ENCODE peak calls at places on chromosomes 2 and 18, in nine cellular contexts. X is hepatocyte, C is left lung, V is tibial nerve, N is IMR-90, F is heart left ventricle, Q is spleen, K is PC-3, P is tibial artery. I is an unnamed sample. For H3K36me3, the result is how much of the 10 kb centered on the place peaks cover.

GRCh38 chr2:95008311-95008710 is 17.2 kb upstream of the MAL start:
- DNase-seq in K (no peak), C (no peak), N (no peak), F (no peak), X (no peak), Q (peak), P (no peak), V (no peak), I (no peak)

GRCh38 chr2:119384971-119385370 is 18.2 kb downstream of the DBI start:
- DNase-seq in N (no peak), P (no peak), F (no peak), K (no peak), V (no peak), X (no peak), Q (no peak), C (no peak), I (no peak)

GRCh38 chr2:108701208-108701607 is 18.1 kb upstream of the RANBP2 start:
- DNase-seq in Q (no peak), P (no peak), X (no peak), F (no peak), K (no peak), V (no peak), C (no peak), N (no peak), I (peak)

GRCh38 chr2:1787799-1788477 is 43.6 kb upstream of the PXDN start:
- DNase-seq in V (no peak), Q (no peak), P (peak), C (no peak), K (no peak), F (no peak), N (no peak), X (no peak), I (no peak)

GRCh38 chr2:7430869-7431641 is 513.8 kb downstream of the RNF144A start:
- DNase-seq in X (peak), C (peak), N (no peak), F (peak), P (peak), K (peak), V (peak), Q (peak), I (no peak)

GRCh38 chr2:108909275-108909823 is 79.7 kb downstream of the EDAR start:
- DNase-seq in Q (peak), V (no peak), N (no peak), X (no peak), F (no peak), K (no peak), P (no peak), C (no peak), I (no peak)

GRCh38 chr2:105873281-105873680 is 128.6 kb downstream of the NCK2 start:
- DNase-seq in X (no peak), F (no peak), C (no peak), N (no peak), V (no peak), K (no peak), P (no peak), Q (no peak), I (no peak)

GRCh38 chr2:218366621-218367414 is 10.2 kb downstream of the CATIP start:
- DNase-seq in C (no peak), K (no peak), N (no peak), X (no peak), V (no peak), F (no peak), P (no peak), Q (no peak), I (no peak)

GRCh38 chr2:43212931-43213330 is 13.5 kb downstream of the ZFP36L2 start:
- DNase-seq in X (no peak), C (peak), K (no peak), P (peak), N (no peak), F (no peak), Q (peak), V (peak), I (no peak)

GRCh38 chr18:23053756-23054457 is 81.4 kb upstream of the CABLES1 start:
- DNase-seq in N (peak), C (no peak), Q (no peak), K (peak), F (no peak), P (peak), X (peak), V (no peak), I (peak)

GRCh38 chr2:60717691-60718090 is 38.4 kb upstream of the PAPOLG start:
- DNase-seq in N (no peak), X (no peak), F (no peak), K (no peak), V (peak), C (no peak), P (no peak), Q (no peak), I (no peak)

GRCh38 chr2:143581989-143582719 is 452.9 kb downstream of the ARHGAP15 start:
- DNase-seq in X (no peak), Q (no peak), C (no peak), P (no peak), F (no peak), V (no peak), N (peak), K (peak), I (peak)

GRCh38 chr2:210681481-210681880 is 125.1 kb downstream of the CPS1 start:
- DNase-seq in C (no peak), X (no peak), P (no peak), V (no peak), Q (no peak), K (no peak), N (no peak), F (no peak), I (no peak)

GRCh38 chr18:55735969-55736368 is 148.0 kb upstream of the TCF4 start:
- DNase-seq in V (no peak), X (no peak), P (no peak), Q (no peak), N (no peak), F (no peak), C (no peak), K (no peak), I (no peak)

GRCh38 chr2:226802573-226802972 is 3.0 kb upstream of the IRS1 start:
- DNase-seq in P (no peak), N (peak), Q (no peak), K (peak), C (no peak), V (peak), X (peak), F (no peak), I (peak)

GRCh38 chr2:31382452-31383120 is 32.0 kb downstream of the XDH start:
- DNase-seq in F (no peak), K (peak), V (no peak), Q (no peak), C (no peak), N (peak), X (no peak), P (no peak), I (peak)

GRCh38 chr2:3485166-3485565 is 34.2 kb downstream of the ADI1 start:
- DNase-seq in C (no peak), P (no peak), N (no peak), K (no peak), F (peak), V (no peak), X (no peak), Q (peak), I (no peak)

GRCh38 chr2:9378433-9379371 is 44.6 kb downstream of the ITGB1BP1 start:
- DNase-seq in F (peak), Q (no peak), N (peak), K (peak), P (peak), V (peak), X (peak), C (peak), I (peak)

GRCh38 chr2:223751012-223751411 is 86.4 kb downstream of the AP1S3 start:
- DNase-seq in V (no peak), P (no peak), F (no peak), X (no peak), Q (no peak), C (no peak), N (peak), K (no peak), I (peak)

GRCh38 chr2:127105656-127106456 is 1.1 kb downstream of the BIN1 start:
- DNase-seq in N (peak), X (peak), C (peak), V (no peak), Q (peak), F (peak), P (peak), K (peak), I (peak)

GRCh38 chr18:54736981-54737380 is 91.3 kb upstream of the RAB27B start:
- DNase-seq in C (no peak), N (peak), X (no peak), V (no peak), P (no peak), F (no peak), Q (no peak), K (peak), I (no peak)

GRCh38 chr18:70290482-70291294 is 1.8 kb downstream of the SOCS6 start:
- DNase-seq in P (no peak), X (no peak), F (no peak), C (no peak), K (no peak), V (no peak), Q (no peak), N (no peak), I (no peak)

GRCh38 chr2:233764761-233765160 is 4.7 kb downstream of the UGT1A1 start:
- DNase-seq in P (no peak), Q (no peak), C (no peak), K (peak), N (peak), V (no peak), X (no peak), F (no peak), I (no peak)

GRCh38 chr2:223580951-223581350 is 21.2 kb downstream of the SCG2 start:
- DNase-seq in V (no peak), C (no peak), K (no peak), N (peak), F (no peak), P (no peak), X (peak), Q (no peak), I (peak)

GRCh38 chr2:216328347-216328746 is 43.9 kb downstream of the MARCHF4 start:
- DNase-seq in X (no peak), V (no peak), K (peak), F (no peak), P (no peak), N (no peak), Q (no peak), C (no peak), I (peak)

GRCh38 chr2:72139871-72140620 is 7.6 kb downstream of the CYP26B1 start:
- DNase-seq in X (no peak), V (no peak), K (no peak), N (no peak), P (peak), F (peak), Q (peak), C (no peak), I (no peak)

GRCh38 chr2:134668821-134669220 is 50.0 kb downstream of the TMEM163 start:
- DNase-seq in X (no peak), V (no peak), K (no peak), Q (peak), P (no peak), C (peak), N (no peak), F (no peak), I (no peak)

GRCh38 chr2:45212953-45213635 is 203.8 kb upstream of the SIX2 start:
- DNase-seq in N (no peak), F (no peak), P (no peak), X (no peak), Q (no peak), V (no peak), K (no peak), C (no peak), I (no peak)

GRCh38 chr18:48902023-48902855 is 48.5 kb downstream of the SMAD7 start:
- DNase-seq in C (peak), N (peak), Q (peak), F (peak), V (peak), K (peak), P (peak), X (peak), I (peak)

GRCh38 chr2:17719562-17720371 is 33.8 kb downstream of the SMC6 start:
- DNase-seq in P (no peak), Q (no peak), F (no peak), C (no peak), K (peak), V (no peak), X (peak), N (peak), I (no peak)

GRCh38 chr2:65675350-65675749 is 243.0 kb upstream of the SPRED2 start:
- DNase-seq in X (no peak), V (no peak), C (no peak), F (no peak), P (no peak), Q (no peak), K (no peak), N (no peak), I (no peak)

GRCh38 chr18:53991202-53991601 is 233.3 kb downstream of the MBD2 start:
- DNase-seq in C (no peak), X (peak), P (no peak), F (no peak), N (no peak), K (peak), V (no peak), Q (no peak), I (peak)

GRCh38 chr2:112301973-112302372 is 26.6 kb downstream of the ZC3H6 start:
- DNase-seq in Q (no peak), V (no peak), P (no peak), N (no peak), C (no peak), X (no peak), K (no peak), F (no peak), I (no peak)

GRCh38 chr2:217868911-217869334 is 133.9 kb downstream of the TNS1 start:
- DNase-seq in P (no peak), C (no peak), K (peak), F (no peak), V (no peak), Q (no peak), N (peak), X (peak), I (no peak)

GRCh38 chr2:135585586-135585985 is 54.3 kb downstream of the R3HDM1 start:
- DNase-seq in C (no peak), Q (no peak), P (no peak), K (peak), V (no peak), F (no peak), N (peak), X (no peak), I (no peak)

GRCh38 chr18:35355140-35355618 is 11.0 kb upstream of the ZNF24 start:
- DNase-seq in V (peak), K (peak), F (peak), X (peak), C (no peak), N (peak), P (peak), Q (peak), I (peak)

GRCh38 chr2:170812716-170813585 is 3.7 kb upstream of the GAD1 start:
- DNase-seq in P (no peak), N (peak), X (peak), F (no peak), Q (no peak), C (no peak), V (peak), K (peak), I (peak)

GRCh38 chr2:230942920-230943896 is 18.2 kb upstream of the GPR55 start:
- DNase-seq in F (peak), X (no peak), C (no peak), Q (no peak), V (no peak), K (no peak), P (no peak), N (no peak), I (no peak)

GRCh38 chr2:88556026-88556425 is 71.2 kb downstream of the EIF2AK3 start:
- DNase-seq in C (no peak), K (no peak), F (no peak), V (no peak), P (no peak), Q (no peak), N (no peak), X (no peak), I (no peak)

GRCh38 chr18:58196164-58196563 is 152.1 kb downstream of the NEDD4L start:
- DNase-seq in N (no peak), Q (no peak), X (no peak), V (no peak), K (peak), F (no peak), C (no peak), P (no peak), I (no peak)

GRCh38 chr18:58195278-58195721 is 151.3 kb downstream of the NEDD4L start:
- DNase-seq in C (peak), K (no peak), P (no peak), Q (peak), N (no peak), V (no peak), F (peak), X (peak), I (no peak)

GRCh38 chr18:58201268-58201667 is 157.2 kb downstream of the NEDD4L start:
- DNase-seq in Q (no peak), K (no peak), F (no peak), P (no peak), C (no peak), V (no peak), N (no peak), X (no peak), I (no peak)

GRCh38 chr18:58194028-58194427 is 150.0 kb downstream of the NEDD4L start:
- DNase-seq in C (no peak), N (no peak), F (no peak), K (peak), P (no peak), X (peak), Q (no peak), V (no peak), I (no peak)

GRCh38 chr18:58196881-58197872 is 153.2 kb downstream of the NEDD4L start:
- DNase-seq in F (no peak), Q (no peak), V (no peak), P (no peak), C (no peak), K (no peak), N (no peak), X (no peak), I (no peak)
- H3K27ac ChIP-seq in F (no peak), Q (no peak), V (no peak), P (no peak), C (peak), K (peak), N (no peak), X (peak), I (no peak)

GRCh38 chr2:240579771-240580614 is 6.5 kb upstream of the CAPN10 start:
- DNase-seq in P (no peak), K (peak), Q (peak), V (no peak), N (peak), C (peak), X (peak), F (peak), I (peak)
- TF ChIP-seq CTCF in P (no peak), K (peak), Q (peak), V (no peak), N (no peak), C (peak), X (peak), F (no peak), I (peak)

GRCh38 chr2:168698959-168699358 is 103.5 kb upstream of the NOSTRIN start:
- DNase-seq in N (no peak), Q (no peak), X (no peak), V (no peak), F (no peak), K (no peak), C (no peak), P (no peak), I (no peak)

GRCh38 chr2:168697668-168698121 is 104.7 kb upstream of the NOSTRIN start:
- DNase-seq in K (peak), N (peak), X (peak), Q (no peak), V (no peak), P (no peak), F (no peak), C (no peak), I (peak)

GRCh38 chr2:168702579-168702978 is 99.9 kb upstream of the NOSTRIN start:
- DNase-seq in V (no peak), C (no peak), K (no peak), X (no peak), Q (no peak), F (no peak), N (no peak), P (no peak), I (no peak)

GRCh38 chr2:168700615-168701245 is 101.7 kb upstream of the NOSTRIN start:
- DNase-seq in X (no peak), Q (no peak), K (no peak), C (no peak), P (no peak), N (peak), F (no peak), V (no peak), I (no peak)

GRCh38 chr2:168699834-168700417 is 102.5 kb upstream of the NOSTRIN start:
- DNase-seq in P (no peak), X (peak), K (no peak), N (peak), V (peak), C (no peak), F (peak), Q (no peak), I (peak)
- H3K36me3 ChIP-seq in P (under half), X (under half), K (under half), N (under half), V (under half), C (under half), F (under half), Q (under half), I (under half)

DNA sequence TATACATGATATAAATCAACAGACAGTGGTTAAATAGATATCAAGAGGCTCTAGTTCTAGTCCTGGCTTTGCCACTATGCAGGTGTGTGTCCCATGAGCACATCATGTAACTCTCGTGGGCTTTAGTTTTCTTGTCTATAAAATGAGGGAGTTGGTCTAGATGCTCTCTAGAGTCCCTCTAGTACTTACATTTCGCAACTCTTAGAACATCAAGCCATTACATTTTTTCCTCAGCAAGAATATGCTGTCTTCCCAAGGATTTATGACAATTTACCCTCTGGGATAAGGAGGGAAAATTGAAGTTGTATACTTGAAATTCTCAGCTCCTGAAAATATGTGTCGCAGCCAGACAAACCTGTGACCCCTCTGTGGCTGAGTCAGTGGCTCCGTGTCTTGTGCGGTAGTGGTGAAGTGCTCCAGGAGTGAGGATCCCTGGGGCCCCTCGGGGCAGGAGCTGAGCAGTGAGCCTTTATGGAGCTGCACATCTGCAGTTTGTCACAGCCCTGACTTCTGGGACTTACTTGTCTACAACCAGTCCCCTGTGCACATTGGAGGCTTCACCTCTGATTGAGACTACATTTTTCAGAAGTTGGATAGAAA is 6.8 kb downstream of the PKP4 start:
- DNase-seq in V (no peak), X (no peak), N (no peak), C (no peak), F (no peak), Q (no peak), P (no peak), K (no peak), I (no peak)
- H3K27ac ChIP-seq in V (no peak), X (no peak), N (no peak), C (no peak), F (no peak), Q (no peak), P (no peak), K (no peak), I (no peak)

GRCh38 chr2:101307950-101308431 is 510 bp downstream of the RNF149 start:
- DNase-seq in Q (peak), X (peak), F (peak), K (peak), V (no peak), C (no peak), N (no peak), P (peak), I (no peak)

GRCh38 chr2:101308432-101309210 is at the start of gene RNF149:
- DNase-seq in F (peak), N (peak), K (peak), Q (peak), V (peak), X (peak), C (peak), P (peak), I (peak)

GRCh38 chr2:101309211-101309700 is 755 bp upstream of the RNF149 start:
- DNase-seq in Q (no peak), X (no peak), V (no peak), F (no peak), K (no peak), N (no peak), C (no peak), P (no peak), I (no peak)

GRCh38 chr2:101310591-101311389 is 2.3 kb upstream of the RNF149 start:
- DNase-seq in F (no peak), X (no peak), P (no peak), V (no peak), Q (no peak), K (peak), C (no peak), N (peak), I (no peak)

GRCh38 chr2:101311390-101312019 is 3.0 kb upstream of the RNF149 start:
- DNase-seq in F (no peak), Q (no peak), P (no peak), K (no peak), V (no peak), N (no peak), X (no peak), C (no peak), I (no peak)
- TF ChIP-seq CTCF in F (no peak), Q (no peak), P (no peak), K (no peak), V (no peak), N (no peak), X (no peak), C (no peak), I (no peak)